ENCODE peak calls at places on chromosome 14, in seven cellular contexts. R is GM23248, A is RWPE1, Z is tibial nerve, S is GM12878, O is left lung, E is psoas muscle. C is an unnamed sample.

GRCh38 chr14:81771876-81772275 is 238.2 kb upstream of the SEL1L start:
- DNase-seq in R (no peak), A (no peak), Z (no peak), S (no peak), O (no peak), E (no peak), C (no peak)

GRCh38 chr14:31263485-31264133 is 56.0 kb upstream of the HECTD1 start:
- DNase-seq in R (peak; percentile 99), A (peak; percentile 92), Z (no peak), S (no peak), O (peak; percentile 70), E (peak; percentile 46), C (peak; percentile 99)

GRCh38 chr14:30369531-30370180 is 189.3 kb upstream of the G2E3 start:
- DNase-seq in R (no peak), A (no peak), Z (no peak), S (no peak), O (no peak), E (no peak), C (no peak)

GRCh38 chr14:21106506-21107359 is 5.9 kb downstream of the TMEM253 start:
- DNase-seq in R (peak; percentile 85), A (peak; percentile 57), Z (peak; percentile 79), S (no peak), O (peak; percentile 83), E (peak; percentile 78), C (no peak)

GRCh38 chr14:105087308-105087962 is 22.2 kb upstream of the GPR132 start:
- DNase-seq in R (peak; percentile 86), A (peak; percentile 84), Z (no peak), S (no peak), O (peak; percentile 63), E (no peak), C (no peak)

GRCh38 chr14:39097159-39097558 is 5.9 kb downstream of the SEC23A start:
- DNase-seq in R (peak; percentile 70), A (peak; percentile 51), Z (no peak), S (no peak), O (no peak), E (no peak), C (no peak)

GRCh38 chr14:71022015-71022919 is 115.0 kb downstream of the PCNX1 start:
- DNase-seq in R (no peak), A (no peak), Z (no peak), S (no peak), O (no peak), E (no peak), C (no peak)

GRCh38 chr14:56131004-56131864 is 13.0 kb downstream of the PELI2 start:
- DNase-seq in R (no peak), A (no peak), Z (no peak), S (no peak), O (no peak), E (no peak), C (no peak)

GRCh38 chr14:59438148-59438766 is 26.9 kb downstream of the GPR135 start:
- DNase-seq in R (peak; percentile 75), A (peak; percentile 20), Z (no peak), S (no peak), O (no peak), E (no peak), C (no peak)

GRCh38 chr14:30651934-30652333 is 29.8 kb downstream of the SCFD1 start:
- DNase-seq in R (no peak), A (no peak), Z (no peak), S (no peak), O (no peak), E (no peak), C (no peak)

GRCh38 chr14:32584079-32584478 is 255.0 kb downstream of the AKAP6 start:
- DNase-seq in R (no peak), A (peak; percentile 54), Z (no peak), S (no peak), O (no peak), E (no peak), C (no peak)

GRCh38 chr14:68450391-68451120 is 342.3 kb downstream of the ZFP36L1 start:
- DNase-seq in R (no peak), A (no peak), Z (no peak), S (no peak), O (no peak), E (no peak), C (no peak)

GRCh38 chr14:65585216-65585615 is 172.7 kb downstream of the FUT8 start:
- DNase-seq in R (no peak), A (no peak), Z (no peak), S (no peak), O (no peak), E (no peak), C (no peak)

GRCh38 chr14:55388160-55388559 is 23.5 kb downstream of the ATG14 start:
- DNase-seq in R (peak; percentile 40), A (no peak), Z (no peak), S (no peak), O (no peak), E (no peak), C (peak; percentile 70)

GRCh38 chr14:54848910-54849309 is 53.7 kb downstream of the GCH1 start:
- DNase-seq in R (no peak), A (no peak), Z (no peak), S (no peak), O (no peak), E (no peak), C (no peak)

GRCh38 chr14:34161351-34162169 is 210.7 kb upstream of the EGLN3 start:
- DNase-seq in R (peak; percentile 6), A (peak; percentile 31), Z (no peak), S (no peak), O (no peak), E (no peak), C (no peak)

GRCh38 chr14:54691525-54692260 is 124.8 kb downstream of the SAMD4A start:
- DNase-seq in R (peak; percentile 85), A (peak; percentile 63), Z (peak; percentile 63), S (no peak), O (peak; percentile 72), E (peak; percentile 77), C (no peak)

GRCh38 chr14:59187802-59188460 is 536 bp upstream of the DAAM1 start:
- DNase-seq in R (peak; percentile 50), A (peak; percentile 3), Z (peak; percentile 16), S (no peak), O (peak; percentile 38), E (peak; percentile 24), C (no peak)

GRCh38 chr14:32694795-32695449 is 243.8 kb upstream of the NPAS3 start:
- DNase-seq in R (no peak), A (no peak), Z (no peak), S (no peak), O (no peak), E (no peak), C (no peak)

GRCh38 chr14:45650754-45651153 is 397.8 kb upstream of the MIS18BP1 start:
- DNase-seq in R (peak; percentile 1), A (no peak), Z (no peak), S (no peak), O (no peak), E (no peak), C (no peak)
- H3K27ac ChIP-seq in R (no peak overlapping the region), A (no peak overlapping the region), Z (no peak overlapping the region), S (no peak overlapping the region), O (no peak overlapping the region), E (no peak overlapping the region), C (no peak overlapping the region)

DNA sequence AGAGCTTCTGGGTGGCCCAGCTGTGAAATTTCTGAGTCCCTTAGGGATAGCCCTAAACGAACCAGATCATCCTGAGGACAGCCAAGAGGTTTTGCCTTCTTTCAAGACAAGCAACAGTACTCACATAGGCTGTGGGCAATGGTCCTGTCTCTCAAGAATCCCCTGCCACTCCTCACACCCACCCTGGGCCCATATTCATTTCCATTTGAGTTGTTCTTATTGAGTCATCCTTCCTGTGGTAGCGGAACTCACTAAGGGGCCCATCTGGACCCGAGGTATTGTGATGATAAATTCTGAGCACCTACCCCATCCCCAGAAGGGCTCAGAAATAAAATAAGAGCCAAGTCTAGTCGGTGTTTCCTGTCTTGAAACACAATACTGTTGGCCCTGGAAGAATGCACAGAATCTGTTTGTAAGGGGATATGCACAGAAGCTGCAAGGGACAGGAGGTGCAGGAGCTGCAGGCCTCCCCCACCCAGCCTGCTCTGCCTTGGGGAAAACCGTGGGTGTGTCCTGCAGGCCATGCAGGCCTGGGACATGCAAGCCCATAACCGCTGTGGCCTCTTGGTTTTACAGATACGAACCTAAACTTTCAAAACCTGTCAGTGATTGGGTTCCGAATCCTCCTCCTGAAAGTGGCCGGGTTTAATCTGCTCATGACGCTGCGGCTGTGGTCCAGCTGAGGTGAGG is 38.9 kb downstream of the DAD1 start:
- DNase-seq in R (no peak), A (no peak), Z (no peak), S (peak; percentile 87), O (no peak), E (no peak), C (peak; percentile 16)
- H3K27ac ChIP-seq in R (no peak overlapping the region), A (peak overlapping the region; percentile 54), Z (no peak overlapping the region), S (peak overlapping the region; percentile 97), O (no peak overlapping the region), E (peak overlapping the region; percentile 11), C (no peak overlapping the region)

GRCh38 chr14:49381778-49382177 is 204.4 kb downstream of the RPS29 start:
- DNase-seq in R (no peak), A (no peak), Z (no peak), S (no peak), O (no peak), E (no peak), C (no peak)
- H3K27ac ChIP-seq in R (no peak overlapping the region), A (no peak overlapping the region), Z (no peak overlapping the region), S (no peak overlapping the region), O (no peak overlapping the region), E (no peak overlapping the region), C (no peak overlapping the region)

DNA sequence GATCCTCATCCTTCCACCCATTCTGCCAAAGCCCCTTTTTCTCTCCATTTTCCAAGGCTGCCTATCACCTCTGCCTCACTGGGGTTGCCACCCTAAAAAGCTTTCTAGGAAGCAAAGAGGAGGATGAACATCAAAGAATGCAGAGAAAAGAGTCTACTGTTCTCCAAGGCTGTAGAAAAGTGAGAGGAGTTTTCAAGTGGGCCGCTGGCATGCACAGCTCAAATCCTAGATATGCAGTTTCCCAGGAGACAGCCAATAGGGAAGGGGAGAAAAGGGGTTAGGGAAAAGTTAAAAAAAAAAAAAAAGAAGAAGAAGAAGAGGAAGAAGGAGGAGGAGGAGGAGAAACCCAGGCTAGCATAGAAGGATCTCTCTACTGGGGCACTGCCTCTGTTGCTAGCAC is 650 bp downstream of the BATF start:
- DNase-seq in R (no peak), A (no peak), Z (no peak), S (no peak), O (no peak), E (no peak), C (no peak)
- H3K27ac ChIP-seq in R (no peak overlapping the region), A (no peak overlapping the region), Z (no peak overlapping the region), S (peak overlapping the region; percentile 93), O (peak overlapping the region; percentile 44), E (no peak overlapping the region), C (no peak overlapping the region)

C was measured in AG04450.